ENCODE peak calls at places on chromosomes 11 and 22, in four cellular contexts. One of them, this sample, is unnamed. For H3K4me1, the result is how much of the 10 kb centered on the place peaks cover.

GRCh38 chr11:68840661-68841653 is 759 bp downstream of the CPT1A start:
- DNase-seq in GM23338: peak
- DNase-seq in A673: peak
- DNase-seq in Karpas-422: peak
- DNase-seq in this sample: peak

GRCh38 chr11:69377029-69377952 is 83.3 kb downstream of the MYEOV start:
- DNase-seq in Karpas-422: no peak
- DNase-seq in A673: peak
- DNase-seq in GM23338: no peak
- DNase-seq in this sample: no peak

GRCh38 chr11:102911758-102912481 is 37.1 kb upstream of the MMP12 start:
- DNase-seq in GM23338: peak
- DNase-seq in Karpas-422: no peak
- DNase-seq in A673: no peak
- DNase-seq in this sample: no peak

GRCh38 chr11:11407738-11408084 is 54.7 kb upstream of the CSNK2A3 start:
- DNase-seq in GM23338: no peak
- DNase-seq in A673: no peak
- DNase-seq in Karpas-422: no peak
- DNase-seq in this sample: peak

GRCh38 chr11:108525161-108525560 is 27.0 kb upstream of the POGLUT3 start:
- DNase-seq in A673: no peak
- DNase-seq in Karpas-422: no peak
- DNase-seq in GM23338: no peak
- DNase-seq in this sample: no peak

GRCh38 chr11:31699066-31699465 is 112.1 kb downstream of the PAX6 start:
- DNase-seq in Karpas-422: no peak
- DNase-seq in A673: no peak
- DNase-seq in GM23338: no peak
- DNase-seq in this sample: no peak

GRCh38 chr11:68370211-68371111 is 58.1 kb downstream of the LRP5 start:
- DNase-seq in GM23338: no peak
- DNase-seq in A673: no peak
- DNase-seq in Karpas-422: peak
- DNase-seq in this sample: peak

GRCh38 chr11:62614275-62614674 is 1.2 kb downstream of the ROM1 start:
- DNase-seq in Karpas-422: no peak
- DNase-seq in A673: no peak
- DNase-seq in GM23338: no peak
- DNase-seq in this sample: no peak

GRCh38 chr22:29629382-29630179 is 26.1 kb downstream of the NF2 start:
- DNase-seq in GM23338: no peak
- DNase-seq in Karpas-422: no peak
- DNase-seq in A673: no peak
- DNase-seq in this sample: no peak

GRCh38 chr22:24093855-24094254 is 82.8 kb downstream of the CABIN1 start:
- DNase-seq in GM23338: peak
- DNase-seq in A673: no peak
- DNase-seq in Karpas-422: no peak
- DNase-seq in this sample: no peak

GRCh38 chr22:40628354-40629042 is 8.0 kb downstream of the MRTFA start:
- DNase-seq in GM23338: no peak
- DNase-seq in A673: no peak
- DNase-seq in Karpas-422: no peak
- DNase-seq in this sample: no peak

GRCh38 chr11:105856954-105857353 is 165.1 kb downstream of the MSANTD4 start:
- DNase-seq in Karpas-422: no peak
- DNase-seq in GM23338: no peak
- DNase-seq in A673: no peak
- DNase-seq in this sample: no peak

GRCh38 chr11:125626381-125626950 is 1.5 kb downstream of the CHEK1 start:
- DNase-seq in Karpas-422: peak
- DNase-seq in GM23338: peak
- DNase-seq in A673: no peak
- DNase-seq in this sample: no peak

GRCh38 chr22:45916515-45916914 is 60.4 kb downstream of the WNT7B start:
- DNase-seq in Karpas-422: no peak
- DNase-seq in GM23338: no peak
- DNase-seq in A673: no peak
- DNase-seq in this sample: no peak

GRCh38 chr11:31233425-31233824 is 136.1 kb downstream of the DCDC1 start:
- DNase-seq in GM23338: peak
- DNase-seq in A673: peak
- DNase-seq in Karpas-422: peak
- DNase-seq in this sample: no peak

GRCh38 chr11:1221848-1222311 is 986 bp upstream of the MUC5B start:
- DNase-seq in Karpas-422: no peak
- DNase-seq in GM23338: no peak
- DNase-seq in A673: no peak
- DNase-seq in this sample: no peak

GRCh38 chr11:7688238-7688826 is 15.0 kb upstream of the CYB5R2 start:
- DNase-seq in GM23338: peak
- DNase-seq in A673: peak
- DNase-seq in Karpas-422: peak
- DNase-seq in this sample: no peak

GRCh38 chr11:84981296-84981695 is 645.8 kb downstream of the DLG2 start:
- DNase-seq in Karpas-422: no peak
- DNase-seq in A673: no peak
- DNase-seq in GM23338: no peak
- DNase-seq in this sample: no peak

GRCh38 chr22:49997221-49997599 is 15.4 kb downstream of the IL17REL start:
- DNase-seq in A673: no peak
- DNase-seq in Karpas-422: no peak
- DNase-seq in GM23338: no peak
- DNase-seq in this sample: no peak

GRCh38 chr11:10878408-10879214 is 20.8 kb upstream of the ZBED5 start:
- DNase-seq in A673: peak
- DNase-seq in Karpas-422: peak
- DNase-seq in GM23338: peak
- DNase-seq in this sample: no peak

GRCh38 chr11:122893131-122893530 is 10.6 kb downstream of the JHY start:
- DNase-seq in A673: peak
- DNase-seq in GM23338: no peak
- DNase-seq in Karpas-422: no peak
- DNase-seq in this sample: no peak

GRCh38 chr22:41688365-41689211 is at the start of gene SNU13:
- DNase-seq in GM23338: peak
- DNase-seq in Karpas-422: peak
- DNase-seq in A673: peak
- DNase-seq in this sample: peak

GRCh38 chr22:46875089-46875488 is 112.6 kb downstream of the TBC1D22A start:
- DNase-seq in Karpas-422: no peak
- DNase-seq in A673: no peak
- DNase-seq in GM23338: no peak
- DNase-seq in this sample: no peak

GRCh38 chr11:130638624-130639023 is 190.2 kb downstream of the ADAMTS15 start:
- DNase-seq in GM23338: no peak
- DNase-seq in Karpas-422: no peak
- DNase-seq in A673: no peak
- DNase-seq in this sample: no peak

DNA sequence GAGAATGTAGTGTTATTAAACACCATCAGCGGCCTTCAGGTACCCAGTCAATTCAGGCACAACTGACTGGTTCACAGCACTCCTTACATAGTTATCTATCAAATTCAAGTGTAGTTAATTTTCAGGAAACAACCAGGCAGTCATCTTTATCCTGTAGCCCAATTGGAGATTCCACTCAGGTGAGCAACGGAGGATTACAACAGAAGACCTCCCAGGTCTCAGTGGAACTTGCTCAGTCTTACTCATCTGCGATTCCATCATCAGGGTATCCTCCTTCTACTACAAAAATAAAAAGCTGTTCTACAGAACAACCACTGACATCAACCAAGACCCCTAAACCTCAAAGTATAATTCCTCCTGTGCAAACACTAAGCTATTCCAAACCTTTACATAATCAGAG is 39.6 kb downstream of the QSER1 start:
- DNase-seq in Karpas-422: no peak
- DNase-seq in GM23338: no peak
- DNase-seq in A673: no peak
- DNase-seq in this sample: no peak
- H3K4me1 ChIP-seq in Karpas-422: under half
- H3K4me1 ChIP-seq in GM23338: under half
- H3K4me1 ChIP-seq in A673: under half
- H3K4me1 ChIP-seq in this sample: under half

GRCh38 chr22:48376936-48377335 is 1450.7 kb downstream of the BRD1 start:
- DNase-seq in Karpas-422: no peak
- DNase-seq in GM23338: no peak
- DNase-seq in A673: no peak
- DNase-seq in this sample: no peak

GRCh38 chr22:48379371-48379770 is 1448.3 kb downstream of the BRD1 start:
- DNase-seq in Karpas-422: no peak
- DNase-seq in A673: no peak
- DNase-seq in GM23338: no peak
- DNase-seq in this sample: no peak

GRCh38 chr22:48378673-48379072 is 1449.0 kb downstream of the BRD1 start:
- DNase-seq in A673: no peak
- DNase-seq in Karpas-422: no peak
- DNase-seq in GM23338: no peak
- DNase-seq in this sample: no peak

GRCh38 chr22:48382197-48382596 is 1445.5 kb downstream of the BRD1 start:
- DNase-seq in GM23338: no peak
- DNase-seq in A673: no peak
- DNase-seq in Karpas-422: no peak
- DNase-seq in this sample: no peak

DNA sequence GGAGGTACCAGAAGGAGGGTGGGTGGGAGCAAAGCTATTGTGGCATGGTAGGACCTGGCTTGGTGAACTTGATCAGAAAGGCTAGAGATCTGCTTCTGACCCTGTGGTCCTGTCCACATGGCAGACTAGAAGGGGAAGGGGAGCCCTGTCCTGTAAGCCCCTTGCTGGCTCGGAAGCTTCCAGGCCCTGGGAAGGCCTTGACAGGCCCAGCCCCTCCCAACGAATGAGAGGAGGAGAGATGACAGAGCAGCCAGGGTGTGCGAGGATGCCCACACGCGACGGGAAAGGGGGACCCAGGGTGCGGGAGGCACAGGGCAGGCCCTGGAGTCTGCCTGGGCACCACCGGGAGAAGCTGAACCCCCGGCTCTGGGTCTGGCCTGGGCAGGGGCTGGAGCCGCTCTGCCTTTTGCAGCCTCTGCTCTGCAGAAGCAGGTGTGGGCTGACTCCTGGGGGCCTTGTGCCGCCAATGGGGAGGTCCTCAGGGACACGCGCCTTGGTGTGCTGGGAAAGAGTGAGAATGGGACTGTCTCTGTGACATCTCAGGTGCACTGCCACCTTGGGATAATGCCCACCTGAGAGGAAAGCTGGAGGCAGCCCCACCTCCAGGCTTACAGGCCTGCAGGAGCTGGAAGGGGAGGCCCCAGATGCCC is 1447.5 kb downstream of the BRD1 start:
- DNase-seq in A673: no peak
- DNase-seq in Karpas-422: no peak
- DNase-seq in GM23338: no peak
- DNase-seq in this sample: no peak
- H3K27ac ChIP-seq in A673: no peak
- H3K27ac ChIP-seq in Karpas-422: no peak
- H3K27ac ChIP-seq in GM23338: no peak
- H3K27ac ChIP-seq in this sample: no peak

GRCh38 chr11:34846467-34846866 is 69.7 kb downstream of the APIP start:
- DNase-seq in GM23338: no peak
- DNase-seq in A673: no peak
- DNase-seq in Karpas-422: no peak
- DNase-seq in this sample: no peak
- H3K4me1 ChIP-seq in GM23338: under half
- H3K4me1 ChIP-seq in A673: under half
- H3K4me1 ChIP-seq in Karpas-422: under half
- H3K4me1 ChIP-seq in this sample: under half

GRCh38 chr11:86624366-86624765 is 48.0 kb downstream of the ME3 start:
- DNase-seq in A673: no peak
- DNase-seq in GM23338: no peak
- DNase-seq in Karpas-422: no peak
- DNase-seq in this sample: no peak
- H3K27ac ChIP-seq in A673: no peak
- H3K27ac ChIP-seq in GM23338: no peak
- H3K27ac ChIP-seq in Karpas-422: no peak
- H3K27ac ChIP-seq in this sample: peak

GRCh38 chr11:6674198-6674597 is 8.9 kb downstream of the MRPL17 start:
- DNase-seq in Karpas-422: no peak
- DNase-seq in GM23338: no peak
- DNase-seq in A673: no peak
- DNase-seq in this sample: no peak

GRCh38 chr11:6677018-6677417 is 6.1 kb downstream of the MRPL17 start:
- DNase-seq in GM23338: no peak
- DNase-seq in A673: no peak
- DNase-seq in Karpas-422: no peak
- DNase-seq in this sample: no peak

GRCh38 chr11:6672006-6672405 is 11.1 kb downstream of the MRPL17 start:
- DNase-seq in GM23338: no peak
- DNase-seq in A673: no peak
- DNase-seq in Karpas-422: no peak
- DNase-seq in this sample: no peak

GRCh38 chr11:6673523-6673922 is 9.6 kb downstream of the MRPL17 start:
- DNase-seq in Karpas-422: no peak
- DNase-seq in GM23338: no peak
- DNase-seq in A673: no peak
- DNase-seq in this sample: no peak

GRCh38 chr11:6674856-6675255 is 8.3 kb downstream of the MRPL17 start:
- DNase-seq in Karpas-422: no peak
- DNase-seq in A673: no peak
- DNase-seq in GM23338: no peak
- DNase-seq in this sample: no peak
- H3K4me1 ChIP-seq in Karpas-422: under half
- H3K4me1 ChIP-seq in A673: under half
- H3K4me1 ChIP-seq in GM23338: under half
- H3K4me1 ChIP-seq in this sample: under half

GRCh38 chr11:19769820-19770219 is 57.2 kb downstream of the NAV2 start:
- DNase-seq in GM23338: no peak
- DNase-seq in Karpas-422: no peak
- DNase-seq in A673: no peak
- DNase-seq in this sample: no peak

GRCh38 chr11:19770277-19770676 is 57.6 kb downstream of the NAV2 start:
- DNase-seq in Karpas-422: no peak
- DNase-seq in A673: no peak
- DNase-seq in GM23338: no peak
- DNase-seq in this sample: no peak

GRCh38 chr11:19774329-19774728 is 61.7 kb downstream of the NAV2 start:
- DNase-seq in A673: no peak
- DNase-seq in GM23338: no peak
- DNase-seq in Karpas-422: no peak
- DNase-seq in this sample: no peak

GRCh38 chr11:19774817-19775600 is 62.4 kb downstream of the NAV2 start:
- DNase-seq in GM23338: no peak
- DNase-seq in Karpas-422: no peak
- DNase-seq in A673: no peak
- DNase-seq in this sample: no peak

GRCh38 chr11:19772480-19772879 is 59.8 kb downstream of the NAV2 start:
- DNase-seq in Karpas-422: no peak
- DNase-seq in GM23338: peak
- DNase-seq in A673: peak
- DNase-seq in this sample: no peak
- H3K27ac ChIP-seq in Karpas-422: no peak
- H3K27ac ChIP-seq in GM23338: peak
- H3K27ac ChIP-seq in A673: no peak
- H3K27ac ChIP-seq in this sample: no peak

This sample was measured in testis.